ENCODE peak calls at places on chromosomes 4 and X, in four cellular contexts. One of them, this sample, is unnamed.

GRCh38 chr4:45283352-45283751 is 557.0 kb upstream of the GNPDA2 start:
- DNase-seq in K562: no peak
- DNase-seq in HepG2: no peak
- DNase-seq in GM12878: no peak
- DNase-seq in this sample: no peak

GRCh38 chrX:136168929-136169735 is 21.8 kb downstream of the FHL1 start:
- DNase-seq in K562: no peak
- DNase-seq in HepG2: no peak
- DNase-seq in GM12878: no peak
- DNase-seq in this sample: no peak

GRCh38 chr4:158121203-158121586 is 51.6 kb downstream of the GASK1B start:
- DNase-seq in K562: no peak
- DNase-seq in HepG2: peak
- DNase-seq in GM12878: no peak
- DNase-seq in this sample: no peak

GRCh38 chr4:86019906-86020305 is 339.9 kb downstream of the MAPK10 start:
- DNase-seq in K562: no peak
- DNase-seq in HepG2: no peak
- DNase-seq in GM12878: no peak
- DNase-seq in this sample: no peak

GRCh38 chr4:76658231-76659102 is 223.4 kb downstream of the SHROOM3 start:
- DNase-seq in K562: no peak
- DNase-seq in HepG2: no peak
- DNase-seq in GM12878: no peak
- DNase-seq in this sample: no peak

GRCh38 chrX:7083468-7084396 is 63.8 kb upstream of the STS start:
- DNase-seq in K562: no peak
- DNase-seq in HepG2: no peak
- DNase-seq in GM12878: peak
- DNase-seq in this sample: peak

GRCh38 chr4:128682942-128683666 is 126.4 kb upstream of the JADE1 start:
- DNase-seq in K562: no peak
- DNase-seq in HepG2: no peak
- DNase-seq in GM12878: no peak
- DNase-seq in this sample: no peak

GRCh38 chr4:126834854-126835253 is 797.9 kb upstream of the INTU start:
- DNase-seq in K562: no peak
- DNase-seq in HepG2: no peak
- DNase-seq in GM12878: no peak
- DNase-seq in this sample: no peak

GRCh38 chr4:104490096-104490769 is 4.5 kb downstream of the CXXC4 start:
- DNase-seq in K562: no peak
- DNase-seq in HepG2: no peak
- DNase-seq in GM12878: peak
- DNase-seq in this sample: peak

GRCh38 chr4:152719856-152720556 is 40.2 kb upstream of the TMEM154 start:
- DNase-seq in K562: no peak
- DNase-seq in HepG2: no peak
- DNase-seq in GM12878: no peak
- DNase-seq in this sample: no peak

GRCh38 chr4:3291411-3291968 is 1.3 kb upstream of the RGS12 start:
- DNase-seq in K562: no peak
- DNase-seq in HepG2: peak
- DNase-seq in GM12878: no peak
- DNase-seq in this sample: no peak

GRCh38 chrX:132875705-132876508 is 82.5 kb downstream of the HS6ST2 start:
- DNase-seq in K562: no peak
- DNase-seq in HepG2: no peak
- DNase-seq in GM12878: no peak
- DNase-seq in this sample: no peak

GRCh38 chr4:78584863-78585576 is 33.5 kb downstream of the ANXA3 start:
- DNase-seq in K562: peak
- DNase-seq in HepG2: peak
- DNase-seq in GM12878: no peak
- DNase-seq in this sample: no peak

GRCh38 chr4:6957994-6958393 is 48.4 kb downstream of the TBC1D14 start:
- DNase-seq in K562: no peak
- DNase-seq in HepG2: no peak
- DNase-seq in GM12878: no peak
- DNase-seq in this sample: no peak

GRCh38 chr4:178198691-178199090 is 756.5 kb upstream of the AGA start:
- DNase-seq in K562: no peak
- DNase-seq in HepG2: no peak
- DNase-seq in GM12878: no peak
- DNase-seq in this sample: no peak

GRCh38 chr4:139809207-139810157 is 143.9 kb downstream of the MGST2 start:
- DNase-seq in K562: no peak
- DNase-seq in HepG2: no peak
- DNase-seq in GM12878: no peak
- DNase-seq in this sample: no peak

GRCh38 chr4:146978641-146979040 is 33.0 kb upstream of the TTC29 start:
- DNase-seq in K562: no peak
- DNase-seq in HepG2: no peak
- DNase-seq in GM12878: no peak
- DNase-seq in this sample: no peak

GRCh38 chr4:176187610-176188009 is 7.8 kb downstream of the SPATA4 start:
- DNase-seq in K562: no peak
- DNase-seq in HepG2: peak
- DNase-seq in GM12878: no peak
- DNase-seq in this sample: no peak

GRCh38 chr4:157804986-157805385 is 367.8 kb downstream of the GASK1B start:
- DNase-seq in K562: no peak
- DNase-seq in HepG2: peak
- DNase-seq in GM12878: no peak
- DNase-seq in this sample: peak

GRCh38 chrX:41909068-41909467 is 14.3 kb downstream of the CASK start:
- DNase-seq in K562: no peak
- DNase-seq in HepG2: no peak
- DNase-seq in GM12878: no peak
- DNase-seq in this sample: no peak

GRCh38 chr4:147831452-147832192 is 99.7 kb downstream of the ARHGAP10 start:
- DNase-seq in K562: no peak
- DNase-seq in HepG2: no peak
- DNase-seq in GM12878: no peak
- DNase-seq in this sample: peak

GRCh38 chr4:23828779-23829178 is 61.1 kb downstream of the PPARGC1A start:
- DNase-seq in K562: no peak
- DNase-seq in HepG2: no peak
- DNase-seq in GM12878: no peak
- DNase-seq in this sample: no peak

GRCh38 chr4:147518846-147519767 is 38.2 kb downstream of the EDNRA start:
- DNase-seq in K562: peak
- DNase-seq in HepG2: peak
- DNase-seq in GM12878: peak
- DNase-seq in this sample: peak

GRCh38 chr4:108620933-108621905 is 843 bp downstream of the RPL34 start:
- DNase-seq in K562: no peak
- DNase-seq in HepG2: no peak
- DNase-seq in GM12878: no peak
- DNase-seq in this sample: no peak

GRCh38 chr4:78168029-78168428 is 110.9 kb downstream of the FRAS1 start:
- DNase-seq in K562: no peak
- DNase-seq in HepG2: peak
- DNase-seq in GM12878: no peak
- DNase-seq in this sample: no peak

DNA sequence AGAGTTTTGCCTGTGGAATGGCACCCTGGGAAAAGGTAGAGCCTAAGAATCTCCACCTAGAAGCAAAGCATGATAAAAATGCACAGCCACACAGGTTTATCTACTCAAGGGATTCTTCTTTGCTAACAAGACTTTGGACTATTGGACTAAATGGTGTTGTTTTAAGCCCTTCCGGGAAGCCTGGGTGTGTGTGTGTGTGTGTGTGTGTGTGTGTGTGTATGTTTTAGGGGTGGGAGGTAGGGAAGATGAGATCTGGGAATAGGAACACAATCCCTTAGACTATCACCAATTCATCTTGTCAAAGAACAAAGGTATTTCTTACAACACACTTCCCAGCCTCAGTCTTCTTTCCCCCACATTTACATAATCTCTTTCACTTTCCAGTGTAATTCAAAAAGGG is 327.5 kb upstream of the FGF16 start:
- DNase-seq in K562: no peak
- DNase-seq in HepG2: peak
- DNase-seq in GM12878: no peak
- DNase-seq in this sample: no peak
- H3K27ac ChIP-seq in K562: no peak
- H3K27ac ChIP-seq in HepG2: no peak
- H3K27ac ChIP-seq in GM12878: no peak
- H3K27ac ChIP-seq in this sample: no peak

GRCh38 chr4:5912614-5913019 is 19.7 kb upstream of the CRMP1 start:
- DNase-seq in K562: no peak
- DNase-seq in HepG2: no peak
- DNase-seq in GM12878: no peak
- DNase-seq in this sample: no peak
- TF ChIP-seq CHD4 in K562: no peak
- TF ChIP-seq CHD4 in HepG2: no peak
- TF ChIP-seq CHD4 in GM12878: no peak
- TF ChIP-seq CHD4 in this sample: no peak

GRCh38 chr4:54657556-54658313 is at the start of gene KIT:
- DNase-seq in K562: peak
- DNase-seq in HepG2: no peak
- DNase-seq in GM12878: no peak
- DNase-seq in this sample: no peak

GRCh38 chr4:54659213-54660144 is 1.7 kb downstream of the KIT start:
- DNase-seq in K562: peak
- DNase-seq in HepG2: no peak
- DNase-seq in GM12878: no peak
- DNase-seq in this sample: no peak

GRCh38 chr4:54657194-54657555 is 582 bp upstream of the KIT start:
- DNase-seq in K562: no peak
- DNase-seq in HepG2: no peak
- DNase-seq in GM12878: no peak
- DNase-seq in this sample: no peak

GRCh38 chr4:54660145-54660535 is 2.4 kb downstream of the KIT start:
- DNase-seq in K562: no peak
- DNase-seq in HepG2: no peak
- DNase-seq in GM12878: no peak
- DNase-seq in this sample: no peak

GRCh38 chr4:54658321-54659093 is 750 bp downstream of the KIT start:
- DNase-seq in K562: peak
- DNase-seq in HepG2: peak
- DNase-seq in GM12878: no peak
- DNase-seq in this sample: peak
- H3K27ac ChIP-seq in K562: no peak
- H3K27ac ChIP-seq in HepG2: no peak
- H3K27ac ChIP-seq in GM12878: no peak
- H3K27ac ChIP-seq in this sample: no peak

DNA sequence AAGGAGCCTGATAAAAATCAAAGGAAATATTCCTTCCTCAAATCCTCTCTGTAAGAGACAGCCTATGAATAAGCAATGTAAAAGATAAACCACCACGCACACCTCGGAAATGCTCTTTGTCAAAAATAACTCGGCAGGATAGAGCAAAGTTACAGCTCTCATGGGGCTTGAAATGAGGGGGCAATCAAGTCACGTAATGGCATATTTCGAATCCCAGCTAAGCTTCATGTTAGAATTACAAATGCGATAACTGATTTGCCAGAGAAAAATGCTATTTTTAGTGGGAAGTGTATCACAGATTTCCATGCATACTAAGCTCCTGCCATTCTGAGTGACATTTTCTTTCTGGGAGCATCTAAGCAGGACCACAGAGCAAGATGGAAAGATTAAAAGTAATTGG is 49.4 kb downstream of the EVC2 start:
- DNase-seq in K562: no peak
- DNase-seq in HepG2: no peak
- DNase-seq in GM12878: no peak
- DNase-seq in this sample: no peak
- TF ChIP-seq CHD4 in K562: no peak
- TF ChIP-seq CHD4 in HepG2: no peak
- TF ChIP-seq CHD4 in GM12878: no peak
- TF ChIP-seq CHD4 in this sample: no peak

DNA sequence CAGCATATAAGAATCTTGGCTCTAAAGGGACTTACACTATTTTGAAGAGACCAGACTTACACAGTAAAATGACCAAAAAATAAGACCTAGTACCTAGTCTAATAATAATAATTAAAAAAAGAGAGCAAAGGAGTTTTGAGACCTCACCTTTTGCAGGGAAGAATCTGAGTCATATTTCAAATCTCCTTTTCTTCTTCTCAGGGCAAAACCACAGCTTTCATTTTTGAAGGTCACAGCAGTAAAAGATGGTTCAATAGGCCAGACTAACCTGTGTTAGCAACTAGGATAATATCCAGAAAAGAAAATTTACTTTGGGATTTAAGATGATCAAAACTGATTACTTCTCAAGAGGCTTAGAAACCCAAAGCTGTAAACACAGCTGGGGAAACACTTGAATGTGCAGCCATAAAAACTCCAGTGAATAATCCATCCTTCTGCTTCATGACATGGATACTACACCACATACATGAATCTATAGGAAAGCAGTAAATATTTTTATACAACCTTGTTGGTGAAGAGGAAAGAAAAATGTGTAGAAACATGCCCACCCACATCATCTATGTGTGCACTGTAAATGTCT is 25.9 kb upstream of the LNX1 start:
- DNase-seq in K562: no peak
- DNase-seq in HepG2: no peak
- DNase-seq in GM12878: no peak
- DNase-seq in this sample: no peak
- H3K27ac ChIP-seq in K562: no peak
- H3K27ac ChIP-seq in HepG2: no peak
- H3K27ac ChIP-seq in GM12878: no peak
- H3K27ac ChIP-seq in this sample: no peak

DNA sequence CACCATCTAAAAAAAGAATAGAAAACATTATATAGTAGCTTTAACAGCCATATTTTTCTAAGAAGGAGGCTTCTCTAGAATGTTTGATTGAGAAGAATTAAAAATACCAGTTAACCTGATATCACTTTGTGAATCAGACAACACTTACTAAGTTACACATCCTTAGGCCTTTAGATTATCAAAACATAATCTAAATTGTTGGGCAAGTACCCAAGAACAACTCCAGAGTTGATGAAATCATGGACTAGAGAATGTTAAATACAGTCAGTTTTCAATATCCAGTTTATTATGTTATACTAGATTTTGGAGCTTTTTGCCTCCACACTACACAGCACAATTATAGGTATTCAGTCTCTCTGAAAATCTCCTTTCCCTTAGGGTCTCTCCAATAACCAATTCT is 39.6 kb downstream of the ARL13A start:
- DNase-seq in K562: no peak
- DNase-seq in HepG2: no peak
- DNase-seq in GM12878: no peak
- DNase-seq in this sample: no peak
- TF ChIP-seq CHD4 in K562: no peak
- TF ChIP-seq CHD4 in HepG2: no peak
- TF ChIP-seq CHD4 in GM12878: no peak
- TF ChIP-seq CHD4 in this sample: no peak